ENCODE peak calls at places on chromosomes 6 and 20, in eight cellular contexts. Z is non-pigmented ciliary epithelial cell; B is testis; T is activated T-cell treated with anti-CD3 and anti-CD28 coated beads for 24 hours; S is MM.1S; C is iris pigment epithelial cell; M is stimulated activated CD4-positive, alpha-beta T cell treated with anti-CD3 and anti-CD28 coated beads, Interleukin-12 subunit alpha, Interleukin-12 subunit beta, amount 100 ng/mL, for 4 hours; Y is heart left ventricle. U is an unnamed sample.

GRCh38 chr6:45454008-45454911 is 76.5 kb upstream of the SUPT3H start:
- DNase-seq in Z (no peak), B (no peak), T (no peak), S (no peak), C (peak; percentile 89), M (no peak), Y (no peak), U (peak; percentile 39)

GRCh38 chr6:105781248-105781647 is 304.9 kb upstream of the PRDM1 start:
- DNase-seq in Z (no peak), B (no peak), T (peak; percentile 37), S (no peak), C (no peak), M (peak; percentile 58), Y (no peak), U (peak; percentile 97)

GRCh38 chr6:142845143-142845571 is 99.8 kb downstream of the HIVEP2 start:
- DNase-seq in Z (no peak), B (no peak), T (no peak), S (peak; percentile 48), C (peak; percentile 50), M (no peak), Y (no peak), U (peak; percentile 48)

GRCh38 chr6:42551202-42551601 is 12.6 kb upstream of the UBR2 start:
- DNase-seq in Z (no peak), B (no peak), T (no peak), S (no peak), C (peak; percentile 23), M (no peak), Y (no peak), U (peak; percentile 28)

GRCh38 chr6:35703554-35703953 is 14.8 kb upstream of the FKBP5 start:
- DNase-seq in Z (no peak), B (no peak), T (no peak), S (peak; percentile 13), C (no peak), M (no peak), Y (no peak), U (no peak)

GRCh38 chr6:106360989-106361430 is 493 bp downstream of the CRYBG1 start:
- DNase-seq in Z (no peak), B (no peak), T (no peak), S (no peak), C (no peak), M (peak; percentile 8), Y (peak; percentile 23), U (peak; percentile 57)

GRCh38 chr6:149111556-149112115 is 205.9 kb upstream of the TAB2 start:
- DNase-seq in Z (no peak), B (no peak), T (no peak), S (no peak), C (no peak), M (no peak), Y (no peak), U (no peak)

GRCh38 chr6:39209360-39209811 is 19.9 kb downstream of the KCNK5 start:
- DNase-seq in Z (no peak), B (no peak), T (no peak), S (no peak), C (no peak), M (no peak), Y (no peak), U (peak; percentile 8)

GRCh38 chr6:170480045-170480714 is 72.9 kb downstream of the PSMB1 start:
- DNase-seq in Z (no peak), B (peak; percentile 29), T (no peak), S (no peak), C (peak; percentile 29), M (no peak), Y (no peak), U (peak; percentile 6)

GRCh38 chr20:32646486-32646885 is 27.3 kb downstream of the C20orf203 start:
- DNase-seq in Z (no peak), B (no peak), T (no peak), S (no peak), C (no peak), M (no peak), Y (no peak), U (no peak)

GRCh38 chr6:20458051-20458894 is 56.6 kb downstream of the E2F3 start:
- DNase-seq in Z (no peak), B (no peak), T (no peak), S (no peak), C (no peak), M (no peak), Y (no peak), U (no peak)

U was measured in epithelial cell of esophagus.